ENCODE peak calls at places on chromosomes 11 and 22, in four cellular contexts. R, L, B and G are unnamed samples.

GRCh38 chr22:49606562-49606961 is 221.1 kb downstream of the BRD1 start:
- DNase-seq in R (no peak), B (no peak), L (no peak), G (no peak)

GRCh38 chr11:108432783-108433182 is 34.5 kb downstream of the C11orf65 start:
- DNase-seq in B (no peak), L (no peak), R (no peak), G (no peak)

GRCh38 chr11:94117871-94118270 is 10.8 kb upstream of the PANX1 start:
- DNase-seq in R (no peak), L (no peak), B (no peak), G (no peak)

GRCh38 chr11:117839234-117839882 is 14.8 kb upstream of the FXYD2 start:
- DNase-seq in R (no peak), B (no peak), L (no peak), G (no peak)

GRCh38 chr22:24990344-24990905 is 37.9 kb downstream of the KIAA1671 start:
- DNase-seq in R (no peak), L (no peak), B (no peak), G (no peak)

GRCh38 chr22:43092085-43092484 is 2.9 kb upstream of the TTLL1 start:
- DNase-seq in L (no peak), B (no peak), R (no peak), G (no peak)

GRCh38 chr22:42805016-42805997 is 51.8 kb downstream of the ARFGAP3 start:
- DNase-seq in L (peak; percentile 70), B (no peak), R (peak; percentile 98), G (no peak)

GRCh38 chr11:72294566-72295395 is 50.8 kb upstream of the PHOX2A start:
- DNase-seq in B (no peak), L (no peak), R (no peak), G (no peak)

GRCh38 chr11:128692750-128693578 is 908 bp upstream of the FLI1 start:
- DNase-seq in B (peak; percentile 38), R (peak; percentile 26), L (peak; percentile 26), G (peak; percentile 56)

GRCh38 chr11:95495722-95496121 is 264.7 kb upstream of the SESN3 start:
- DNase-seq in L (no peak), B (no peak), R (no peak), G (no peak)

GRCh38 chr11:133692371-133692770 is 152.9 kb downstream of the SPATA19 start:
- DNase-seq in R (no peak), B (no peak), L (no peak), G (no peak)

GRCh38 chr22:26477341-26477731 is 6.2 kb downstream of the HPS4 start:
- DNase-seq in R (no peak), L (no peak), B (no peak), G (no peak)

GRCh38 chr22:42883970-42884369 is 26.9 kb upstream of the ARFGAP3 start:
- DNase-seq in B (no peak), L (no peak), R (no peak), G (no peak)

GRCh38 chr11:848380-848931 is 5.8 kb downstream of the TSPAN4 start:
- DNase-seq in B (peak; percentile 68), L (no peak), R (peak; percentile 47), G (peak; percentile 77)

GRCh38 chr22:19761500-19762314 is 1.1 kb downstream of the TBX1 start:
- DNase-seq in R (no peak), B (no peak), L (no peak), G (no peak)

GRCh38 chr22:33492210-33492651 is 428.0 kb downstream of the LARGE1 start:
- DNase-seq in R (no peak), B (no peak), L (no peak), G (no peak)